ENCODE peak calls at places on chromosome 19, in eight cellular contexts. O is stomach, H is colonic mucosa, N is adrenal gland, M is pancreas, B is heart right ventricle, E is AG04449, F is body of pancreas. A is an unnamed sample.
A peak's percentile ranks its signal among the peaks of the same experiment; 100 is the strongest.

GRCh38 chr19:10329555-10329954 is 3.8 kb downstream of the RAVER1 start:
- DNase-seq in O (no peak), H (no peak), N (no peak), M (no peak), B (no peak), E (no peak), F (no peak), A (no peak)

GRCh38 chr19:48396010-48396870 is 2.8 kb downstream of the GRIN2D start:
- DNase-seq in O (no peak), H (no peak), N (no peak), M (no peak), B (no peak), E (no peak), F (no peak), A (no peak)

GRCh38 chr19:56137405-56137804 is 3.7 kb upstream of the ZNF444 start:
- DNase-seq in O (peak; percentile 93), H (peak; percentile 89), N (no peak), M (peak; percentile 89), B (no peak), E (no peak), F (peak; percentile 97), A (no peak)

GRCh38 chr19:17579523-17580244 is 24.2 kb downstream of the COLGALT1 start:
- DNase-seq in O (no peak), H (peak; percentile 82), N (peak; percentile 55), M (peak; percentile 43), B (peak; percentile 35), E (no peak), F (peak; percentile 44), A (peak; percentile 67)

GRCh38 chr19:39539165-39539518 is 819 bp downstream of the EID2 start:
- DNase-seq in O (no peak), H (no peak), N (no peak), M (no peak), B (no peak), E (no peak), F (no peak), A (peak; percentile 46)

GRCh38 chr19:57465680-57466381 is 8.9 kb upstream of the VN1R1 start:
- DNase-seq in O (no peak), H (no peak), N (no peak), M (no peak), B (no peak), E (no peak), F (no peak), A (peak; percentile 53)

GRCh38 chr19:3359850-3360493 is 6.4 kb upstream of the NFIC start:
- DNase-seq in O (no peak), H (no peak), N (no peak), M (no peak), B (no peak), E (no peak), F (no peak), A (no peak)

GRCh38 chr19:46928951-46929350 is 68.2 kb downstream of the ARHGAP35 start:
- DNase-seq in O (no peak), H (no peak), N (no peak), M (no peak), B (no peak), E (no peak), F (no peak), A (no peak)

GRCh38 chr19:51811344-51811743 is 16.4 kb downstream of the FPR3 start:
- DNase-seq in O (no peak), H (no peak), N (no peak), M (no peak), B (no peak), E (no peak), F (no peak), A (no peak)

GRCh38 chr19:34411216-34411615 is 7.0 kb downstream of the PDCD2L start:
- DNase-seq in O (no peak), H (no peak), N (no peak), M (no peak), B (no peak), E (no peak), F (no peak), A (no peak)

GRCh38 chr19:49442793-49443365 is 1.6 kb upstream of the SLC17A7 start:
- DNase-seq in O (peak; percentile 90), H (peak; percentile 96), N (peak; percentile 97), M (peak; percentile 87), B (peak; percentile 96), E (no peak), F (peak; percentile 95), A (peak; percentile 87)

GRCh38 chr19:38310279-38310670 is 5.5 kb downstream of the YIF1B start:
- DNase-seq in O (no peak), H (no peak), N (no peak), M (no peak), B (no peak), E (no peak), F (no peak), A (no peak)

GRCh38 chr19:38308926-38309614 is 5.0 kb downstream of the C19orf33 start:
- DNase-seq in O (no peak), H (no peak), N (no peak), M (no peak), B (no peak), E (no peak), F (no peak), A (no peak)

GRCh38 chr19:38308006-38308766 is 4.1 kb downstream of the C19orf33 start:
- DNase-seq in O (no peak), H (no peak), N (no peak), M (no peak), B (no peak), E (no peak), F (no peak), A (no peak)

GRCh38 chr19:38310986-38311385 is 4.8 kb downstream of the YIF1B start:
- DNase-seq in O (no peak), H (no peak), N (no peak), M (no peak), B (no peak), E (no peak), F (no peak), A (no peak)

DNA sequence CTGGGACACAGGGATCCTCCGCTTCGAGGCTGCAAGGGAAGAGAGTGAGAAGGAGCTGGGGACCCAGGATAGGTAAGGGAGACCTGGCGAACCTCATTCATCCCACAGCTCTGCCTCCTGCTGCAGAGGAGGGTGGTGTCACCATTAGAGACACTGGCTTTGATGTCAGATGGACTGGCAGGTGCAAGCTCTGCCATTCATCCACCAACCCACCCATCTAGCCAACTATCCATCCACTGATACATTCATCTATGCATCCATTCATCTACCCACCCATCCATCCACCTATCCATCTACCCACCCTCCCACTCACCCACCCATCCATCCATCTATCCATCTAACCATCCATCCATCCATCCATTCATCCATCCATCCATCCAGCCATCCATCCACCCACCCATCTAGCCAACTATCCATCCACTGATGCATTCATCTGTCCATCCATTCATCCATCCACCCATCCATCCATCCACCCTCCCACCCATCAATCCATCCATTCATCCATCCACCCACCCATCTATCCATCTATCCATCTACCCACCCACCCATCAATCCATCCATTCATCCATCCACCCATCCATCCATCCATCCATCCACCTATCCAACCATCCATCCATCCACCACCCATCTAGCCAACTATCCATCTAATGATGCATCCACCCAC is 5.7 kb downstream of the C19orf33 start:
- DNase-seq in O (no peak), H (no peak), N (no peak), M (no peak), B (no peak), E (no peak), F (no peak), A (no peak)
- H3K4me3 ChIP-seq in O (no peak overlapping the region), H (no peak overlapping the region), N (no peak overlapping the region), M (no peak overlapping the region), B (no peak overlapping the region), E (no peak overlapping the region), F (no peak overlapping the region), A (no peak overlapping the region)

GRCh38 chr19:1467512-1468273 is 11.3 kb downstream of the C19orf25 start:
- DNase-seq in O (no peak), H (no peak), N (no peak), M (no peak), B (no peak), E (no peak), F (no peak), A (no peak)

GRCh38 chr19:1466018-1466460 is 13.0 kb downstream of the C19orf25 start:
- DNase-seq in O (no peak), H (no peak), N (no peak), M (no peak), B (no peak), E (no peak), F (no peak), A (no peak)

GRCh38 chr19:1467228-1467511 is 11.8 kb downstream of the C19orf25 start:
- DNase-seq in O (no peak), H (no peak), N (no peak), M (no peak), B (no peak), E (no peak), F (no peak), A (no peak)

GRCh38 chr19:1466461-1467227 is 12.4 kb downstream of the C19orf25 start:
- DNase-seq in O (no peak), H (no peak), N (no peak), M (no peak), B (no peak), E (no peak), F (no peak), A (no peak)

GRCh38 chr19:1465191-1466016 is 13.6 kb downstream of the C19orf25 start:
- DNase-seq in O (peak; percentile 50), H (peak; percentile 63), N (no peak), M (no peak), B (no peak), E (no peak), F (peak; percentile 54), A (no peak)
- TF ChIP-seq CTCF in O (no peak), H (peak; percentile 64), N (peak; percentile 19), M (no peak), B (peak; percentile 24), E (peak; percentile 76), F (peak; percentile 24), A (peak; percentile 22)

GRCh38 chr19:45766919-45767346 is 2.1 kb downstream of the SIX5 start:
- DNase-seq in O (no peak), H (no peak), N (peak; percentile 60), M (peak; percentile 63), B (no peak), E (no peak), F (no peak), A (no peak)
- H3K4me3 ChIP-seq in O (peak overlapping the region; percentile 81), H (peak overlapping the region; percentile 77), N (peak overlapping the region; percentile 86), M (peak overlapping the region; percentile 85), B (peak overlapping the region; percentile 93), E (peak overlapping the region; percentile 77), F (peak overlapping the region; percentile 60), A (peak overlapping the region; percentile 84)

GRCh38 chr19:54670576-54671347 is 8.0 kb downstream of the LILRB4 start:
- DNase-seq in O (no peak), H (no peak), N (no peak), M (no peak), B (no peak), E (no peak), F (no peak), A (no peak)
- TF ChIP-seq CTCF in O (no peak), H (no peak), N (no peak), M (no peak), B (no peak), E (no peak), F (no peak), A (no peak)

GRCh38 chr19:12464769-12465725 is 19.6 kb downstream of the ZNF709 start:
- DNase-seq in O (no peak), H (no peak), N (no peak), M (no peak), B (no peak), E (no peak), F (no peak), A (no peak)
- H3K4me3 ChIP-seq in O (no peak overlapping the region), H (no peak overlapping the region), N (no peak overlapping the region), M (no peak overlapping the region), B (no peak overlapping the region), E (no peak overlapping the region), F (no peak overlapping the region), A (no peak overlapping the region)

GRCh38 chr19:19321143-19321577 is 531 bp downstream of the MAU2 start:
- DNase-seq in O (no peak), H (peak; percentile 26), N (no peak), M (no peak), B (no peak), E (no peak), F (no peak), A (no peak)
- TF ChIP-seq CTCF in O (no peak), H (no peak), N (no peak), M (no peak), B (no peak), E (no peak), F (no peak), A (no peak)

A was measured in fibroblast of pulmonary artery.